ENCODE peak calls at places on chromosome 2, in seven cellular contexts. One of them, this sample, is unnamed.

GRCh38 chr2:85750509-85751299 is 3.1 kb upstream of the ATOH8 start:
- DNase-seq in mammary epithelial cell: peak
- DNase-seq in GM23338: peak
- DNase-seq in neural progenitor cell: peak
- DNase-seq in IMR-90: peak
- DNase-seq in endothelial cell of umbilical vein: peak
- DNase-seq in astrocyte: no peak
- DNase-seq in this sample: peak

GRCh38 chr2:186862869-186863709 is 14.1 kb upstream of the ZSWIM2 start:
- DNase-seq in neural progenitor cell: peak
- DNase-seq in IMR-90: peak
- DNase-seq in mammary epithelial cell: peak
- DNase-seq in GM23338: peak
- DNase-seq in astrocyte: peak
- DNase-seq in endothelial cell of umbilical vein: peak
- DNase-seq in this sample: peak

GRCh38 chr2:7057865-7058400 is 140.7 kb downstream of the RNF144A start:
- DNase-seq in neural progenitor cell: no peak
- DNase-seq in GM23338: no peak
- DNase-seq in IMR-90: no peak
- DNase-seq in endothelial cell of umbilical vein: no peak
- DNase-seq in mammary epithelial cell: no peak
- DNase-seq in astrocyte: no peak
- DNase-seq in this sample: peak

GRCh38 chr2:218194880-218195279 is 22.1 kb upstream of the ARPC2 start:
- DNase-seq in astrocyte: no peak
- DNase-seq in endothelial cell of umbilical vein: no peak
- DNase-seq in neural progenitor cell: no peak
- DNase-seq in IMR-90: no peak
- DNase-seq in mammary epithelial cell: no peak
- DNase-seq in GM23338: no peak
- DNase-seq in this sample: no peak

GRCh38 chr2:131658769-131659131 is 131.1 kb downstream of the CCDC74A start:
- DNase-seq in astrocyte: no peak
- DNase-seq in mammary epithelial cell: no peak
- DNase-seq in IMR-90: no peak
- DNase-seq in endothelial cell of umbilical vein: no peak
- DNase-seq in GM23338: no peak
- DNase-seq in neural progenitor cell: no peak
- DNase-seq in this sample: no peak

GRCh38 chr2:43184339-43184895 is 42.0 kb downstream of the ZFP36L2 start:
- DNase-seq in mammary epithelial cell: peak
- DNase-seq in neural progenitor cell: no peak
- DNase-seq in astrocyte: peak
- DNase-seq in endothelial cell of umbilical vein: no peak
- DNase-seq in IMR-90: peak
- DNase-seq in GM23338: no peak
- DNase-seq in this sample: no peak

GRCh38 chr2:180017764-180018163 is 10.7 kb upstream of the CWC22 start:
- DNase-seq in astrocyte: peak
- DNase-seq in endothelial cell of umbilical vein: no peak
- DNase-seq in GM23338: no peak
- DNase-seq in mammary epithelial cell: peak
- DNase-seq in neural progenitor cell: no peak
- DNase-seq in IMR-90: peak
- DNase-seq in this sample: no peak

GRCh38 chr2:168687314-168687713 is 115.1 kb upstream of the NOSTRIN start:
- DNase-seq in endothelial cell of umbilical vein: peak
- DNase-seq in mammary epithelial cell: no peak
- DNase-seq in astrocyte: peak
- DNase-seq in IMR-90: peak
- DNase-seq in neural progenitor cell: peak
- DNase-seq in GM23338: peak
- DNase-seq in this sample: no peak

GRCh38 chr2:172550419-172550818 is 5.5 kb upstream of the PDK1 start:
- DNase-seq in astrocyte: no peak
- DNase-seq in neural progenitor cell: no peak
- DNase-seq in GM23338: no peak
- DNase-seq in endothelial cell of umbilical vein: no peak
- DNase-seq in IMR-90: no peak
- DNase-seq in mammary epithelial cell: no peak
- DNase-seq in this sample: no peak

GRCh38 chr2:74540291-74540690 is 10.6 kb downstream of the HTRA2 start:
- DNase-seq in neural progenitor cell: no peak
- DNase-seq in IMR-90: no peak
- DNase-seq in endothelial cell of umbilical vein: no peak
- DNase-seq in GM23338: no peak
- DNase-seq in mammary epithelial cell: no peak
- DNase-seq in astrocyte: no peak
- DNase-seq in this sample: no peak

GRCh38 chr2:39949131-39949530 is 170.1 kb upstream of the THUMPD2 start:
- DNase-seq in endothelial cell of umbilical vein: no peak
- DNase-seq in mammary epithelial cell: no peak
- DNase-seq in GM23338: no peak
- DNase-seq in astrocyte: peak
- DNase-seq in IMR-90: no peak
- DNase-seq in neural progenitor cell: no peak
- DNase-seq in this sample: no peak

GRCh38 chr2:108627911-108628567 is 91.2 kb upstream of the RANBP2 start:
- DNase-seq in neural progenitor cell: no peak
- DNase-seq in astrocyte: no peak
- DNase-seq in endothelial cell of umbilical vein: no peak
- DNase-seq in GM23338: no peak
- DNase-seq in mammary epithelial cell: no peak
- DNase-seq in IMR-90: no peak
- DNase-seq in this sample: no peak

GRCh38 chr2:45170976-45171514 is 161.8 kb upstream of the SIX2 start:
- DNase-seq in IMR-90: no peak
- DNase-seq in endothelial cell of umbilical vein: no peak
- DNase-seq in GM23338: peak
- DNase-seq in neural progenitor cell: no peak
- DNase-seq in mammary epithelial cell: no peak
- DNase-seq in astrocyte: no peak
- DNase-seq in this sample: no peak

GRCh38 chr2:226934546-226935243 is 98.8 kb downstream of the RHBDD1 start:
- DNase-seq in GM23338: no peak
- DNase-seq in astrocyte: peak
- DNase-seq in endothelial cell of umbilical vein: no peak
- DNase-seq in mammary epithelial cell: no peak
- DNase-seq in neural progenitor cell: no peak
- DNase-seq in IMR-90: no peak
- DNase-seq in this sample: no peak

GRCh38 chr2:199382091-199382490 is 75.6 kb downstream of the SATB2 start:
- DNase-seq in mammary epithelial cell: no peak
- DNase-seq in GM23338: no peak
- DNase-seq in neural progenitor cell: no peak
- DNase-seq in endothelial cell of umbilical vein: peak
- DNase-seq in astrocyte: peak
- DNase-seq in IMR-90: peak
- DNase-seq in this sample: no peak

GRCh38 chr2:11102956-11103860 is 52.1 kb upstream of the SLC66A3 start:
- DNase-seq in astrocyte: no peak
- DNase-seq in neural progenitor cell: no peak
- DNase-seq in IMR-90: no peak
- DNase-seq in mammary epithelial cell: no peak
- DNase-seq in GM23338: no peak
- DNase-seq in endothelial cell of umbilical vein: no peak
- DNase-seq in this sample: no peak

GRCh38 chr2:241942416-241943208 is 73.1 kb downstream of the RTP5 start:
- DNase-seq in IMR-90: no peak
- DNase-seq in GM23338: no peak
- DNase-seq in neural progenitor cell: no peak
- DNase-seq in mammary epithelial cell: no peak
- DNase-seq in astrocyte: no peak
- DNase-seq in endothelial cell of umbilical vein: no peak
- DNase-seq in this sample: no peak

GRCh38 chr2:242030858-242031257 is 161.3 kb downstream of the RTP5 start:
- DNase-seq in astrocyte: no peak
- DNase-seq in GM23338: no peak
- DNase-seq in mammary epithelial cell: no peak
- DNase-seq in endothelial cell of umbilical vein: no peak
- DNase-seq in neural progenitor cell: no peak
- DNase-seq in IMR-90: no peak
- DNase-seq in this sample: no peak

GRCh38 chr2:206693399-206694137 is 24.6 kb downstream of the DYTN start:
- DNase-seq in mammary epithelial cell: peak
- DNase-seq in astrocyte: peak
- DNase-seq in endothelial cell of umbilical vein: peak
- DNase-seq in neural progenitor cell: peak
- DNase-seq in IMR-90: peak
- DNase-seq in GM23338: peak
- DNase-seq in this sample: peak

GRCh38 chr2:26652361-26653041 is 11.3 kb upstream of the CIB4 start:
- DNase-seq in endothelial cell of umbilical vein: no peak
- DNase-seq in mammary epithelial cell: no peak
- DNase-seq in astrocyte: no peak
- DNase-seq in neural progenitor cell: no peak
- DNase-seq in IMR-90: peak
- DNase-seq in GM23338: no peak
- DNase-seq in this sample: no peak

GRCh38 chr2:30511122-30512083 is 64.4 kb downstream of the LCLAT1 start:
- DNase-seq in GM23338: peak
- DNase-seq in endothelial cell of umbilical vein: no peak
- DNase-seq in mammary epithelial cell: no peak
- DNase-seq in IMR-90: peak
- DNase-seq in neural progenitor cell: no peak
- DNase-seq in astrocyte: peak
- DNase-seq in this sample: peak

GRCh38 chr2:159614534-159615186 is 1.7 kb downstream of the BAZ2B start:
- DNase-seq in endothelial cell of umbilical vein: no peak
- DNase-seq in mammary epithelial cell: no peak
- DNase-seq in IMR-90: peak
- DNase-seq in GM23338: no peak
- DNase-seq in neural progenitor cell: no peak
- DNase-seq in astrocyte: no peak
- DNase-seq in this sample: no peak

GRCh38 chr2:184030245-184030644 is 568.1 kb upstream of the ZNF804A start:
- DNase-seq in mammary epithelial cell: no peak
- DNase-seq in astrocyte: no peak
- DNase-seq in endothelial cell of umbilical vein: no peak
- DNase-seq in neural progenitor cell: no peak
- DNase-seq in GM23338: no peak
- DNase-seq in IMR-90: no peak
- DNase-seq in this sample: no peak

DNA sequence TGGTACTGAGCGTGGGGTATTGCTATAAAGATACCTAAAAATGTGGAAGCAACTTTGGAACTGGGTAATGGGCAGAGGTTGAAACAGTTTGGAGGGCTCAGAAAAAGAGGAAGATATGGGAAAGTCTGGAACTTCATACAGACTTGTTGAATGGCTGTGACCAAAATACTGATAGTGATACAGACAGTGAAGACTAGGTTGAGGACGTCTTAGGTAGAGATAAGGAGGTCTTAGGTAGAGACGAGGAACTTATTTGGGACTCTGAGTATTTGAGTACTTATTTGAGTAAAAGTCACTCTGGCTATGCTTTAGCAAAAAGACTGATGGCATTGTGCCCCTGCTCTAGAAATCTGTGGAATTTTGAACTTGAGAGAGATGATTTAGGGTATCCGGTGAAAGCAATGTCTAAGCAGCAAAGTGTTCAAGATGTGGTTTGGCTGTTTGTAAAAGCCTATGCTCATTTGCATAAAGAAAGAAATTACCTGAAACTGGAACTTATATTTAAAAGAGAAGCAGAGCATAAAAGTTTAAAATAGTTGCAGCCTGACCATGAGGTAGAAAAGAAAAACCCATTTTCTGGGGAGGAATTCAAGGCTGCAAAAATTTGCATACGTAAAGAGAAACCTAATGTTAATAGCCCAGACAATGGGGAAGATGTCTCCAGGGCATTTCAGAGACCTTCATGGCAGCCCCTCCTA is 219.6 kb downstream of the PDE1A start:
- DNase-seq in endothelial cell of umbilical vein: no peak
- DNase-seq in neural progenitor cell: no peak
- DNase-seq in mammary epithelial cell: no peak
- DNase-seq in astrocyte: peak
- DNase-seq in IMR-90: no peak
- DNase-seq in GM23338: no peak
- DNase-seq in this sample: no peak
- H2AFZ ChIP-seq in endothelial cell of umbilical vein: no peak
- H2AFZ ChIP-seq in neural progenitor cell: no peak
- H2AFZ ChIP-seq in mammary epithelial cell: no peak
- H2AFZ ChIP-seq in astrocyte: no peak
- H2AFZ ChIP-seq in IMR-90: no peak
- H2AFZ ChIP-seq in GM23338: peak
- H2AFZ ChIP-seq in this sample: no peak

GRCh38 chr2:95300391-95300938 is 3.3 kb downstream of the KCNIP3 start:
- DNase-seq in neural progenitor cell: no peak
- DNase-seq in astrocyte: no peak
- DNase-seq in GM23338: peak
- DNase-seq in mammary epithelial cell: peak
- DNase-seq in IMR-90: no peak
- DNase-seq in endothelial cell of umbilical vein: no peak
- DNase-seq in this sample: no peak
- H3K27ac ChIP-seq in neural progenitor cell: no peak
- H3K27ac ChIP-seq in astrocyte: no peak
- H3K27ac ChIP-seq in GM23338: no peak
- H3K27ac ChIP-seq in mammary epithelial cell: no peak
- H3K27ac ChIP-seq in IMR-90: no peak
- H3K27ac ChIP-seq in endothelial cell of umbilical vein: no peak
- H3K27ac ChIP-seq in this sample: no peak

GRCh38 chr2:222779145-222779832 is 81.5 kb upstream of the ACSL3 start:
- DNase-seq in mammary epithelial cell: no peak
- DNase-seq in IMR-90: no peak
- DNase-seq in neural progenitor cell: no peak
- DNase-seq in GM23338: no peak
- DNase-seq in endothelial cell of umbilical vein: no peak
- DNase-seq in astrocyte: no peak
- DNase-seq in this sample: no peak
- H2AFZ ChIP-seq in mammary epithelial cell: no peak
- H2AFZ ChIP-seq in IMR-90: no peak
- H2AFZ ChIP-seq in neural progenitor cell: no peak
- H2AFZ ChIP-seq in GM23338: no peak
- H2AFZ ChIP-seq in endothelial cell of umbilical vein: no peak
- H2AFZ ChIP-seq in astrocyte: no peak
- H2AFZ ChIP-seq in this sample: no peak

GRCh38 chr2:101958071-101958470 is 33.7 kb upstream of the IL1R2 start:
- DNase-seq in mammary epithelial cell: peak
- DNase-seq in astrocyte: peak
- DNase-seq in IMR-90: no peak
- DNase-seq in neural progenitor cell: no peak
- DNase-seq in GM23338: no peak
- DNase-seq in endothelial cell of umbilical vein: no peak
- DNase-seq in this sample: no peak

GRCh38 chr2:101961287-101962242 is 30.2 kb upstream of the IL1R2 start:
- DNase-seq in GM23338: no peak
- DNase-seq in endothelial cell of umbilical vein: no peak
- DNase-seq in IMR-90: peak
- DNase-seq in mammary epithelial cell: no peak
- DNase-seq in astrocyte: peak
- DNase-seq in neural progenitor cell: no peak
- DNase-seq in this sample: no peak

GRCh38 chr2:101963198-101963597 is 28.6 kb upstream of the IL1R2 start:
- DNase-seq in GM23338: no peak
- DNase-seq in endothelial cell of umbilical vein: no peak
- DNase-seq in neural progenitor cell: no peak
- DNase-seq in IMR-90: no peak
- DNase-seq in mammary epithelial cell: no peak
- DNase-seq in astrocyte: no peak
- DNase-seq in this sample: no peak

GRCh38 chr2:101962243-101962809 is 29.4 kb upstream of the IL1R2 start:
- DNase-seq in astrocyte: no peak
- DNase-seq in IMR-90: no peak
- DNase-seq in neural progenitor cell: no peak
- DNase-seq in endothelial cell of umbilical vein: no peak
- DNase-seq in GM23338: no peak
- DNase-seq in mammary epithelial cell: no peak
- DNase-seq in this sample: no peak

GRCh38 chr2:101960903-101961286 is 30.9 kb upstream of the IL1R2 start:
- DNase-seq in astrocyte: no peak
- DNase-seq in endothelial cell of umbilical vein: no peak
- DNase-seq in neural progenitor cell: no peak
- DNase-seq in mammary epithelial cell: no peak
- DNase-seq in IMR-90: no peak
- DNase-seq in GM23338: no peak
- DNase-seq in this sample: no peak
- H3K27ac ChIP-seq in astrocyte: no peak
- H3K27ac ChIP-seq in endothelial cell of umbilical vein: no peak
- H3K27ac ChIP-seq in neural progenitor cell: no peak
- H3K27ac ChIP-seq in mammary epithelial cell: no peak
- H3K27ac ChIP-seq in IMR-90: peak
- H3K27ac ChIP-seq in GM23338: no peak
- H3K27ac ChIP-seq in this sample: no peak

This sample was measured in Karpas-422.